ENCODE peak calls at places on chromosomes 16 and 17, in eight cellular contexts. Z is AG04450; E is mesendoderm; K is dorsolateral prefrontal cortex; J is ascending aorta; B is right cardiac atrium; A is kidney; G is CD8-positive, alpha-beta memory T cell. H is an unnamed sample.

GRCh38 chr16:15487336-15488284 is 53.2 kb downstream of the BMERB1 start:
- DNase-seq in G (no peak), A (no peak), K (no peak), J (no peak), Z (no peak), B (no peak), E (no peak), H (no peak)

GRCh38 chr16:53433509-53433908 is 762 bp upstream of the RBL2 start:
- DNase-seq in K (no peak), B (no peak), J (no peak), Z (no peak), A (no peak), E (peak), G (no peak), H (no peak)

GRCh38 chr17:60167095-60167741 is 17.4 kb downstream of the CA4 start:
- DNase-seq in B (peak), A (no peak), G (no peak), J (peak), Z (no peak), K (no peak), E (no peak), H (no peak)

GRCh38 chr16:21666772-21667171 is 3.0 kb downstream of the OTOA start:
- DNase-seq in E (no peak), K (no peak), J (no peak), A (no peak), Z (no peak), G (no peak), B (no peak), H (no peak)

GRCh38 chr16:3401719-3402397 is 843 bp downstream of the ZNF174 start:
- DNase-seq in E (peak), G (no peak), Z (no peak), A (no peak), K (no peak), J (no peak), B (no peak), H (no peak)

GRCh38 chr17:37787055-37787720 is 42.3 kb upstream of the HNF1B start:
- DNase-seq in G (no peak), K (no peak), E (no peak), A (peak), B (no peak), J (no peak), Z (no peak), H (no peak)

GRCh38 chr17:58331815-58332719 is 3.5 kb upstream of the TSPOAP1 start:
- DNase-seq in E (no peak), Z (no peak), K (no peak), B (peak), A (peak), G (peak), J (peak), H (no peak)

GRCh38 chr17:55432358-55433028 is 10.9 kb upstream of the MMD start:
- DNase-seq in Z (no peak), G (no peak), B (no peak), K (no peak), E (no peak), J (no peak), A (no peak), H (no peak)

GRCh38 chr16:30721606-30722005 is 22.6 kb downstream of the SRCAP start:
- DNase-seq in A (no peak), E (no peak), Z (no peak), G (no peak), B (no peak), J (no peak), K (no peak), H (no peak)

GRCh38 chr17:49850772-49851386 is 3.0 kb upstream of the TAC4 start:
- DNase-seq in B (peak), J (peak), G (peak), E (no peak), Z (no peak), A (peak), K (no peak), H (no peak)

GRCh38 chr16:85225291-85225690 is 113.0 kb upstream of the CIBAR2 start:
- DNase-seq in B (no peak), K (no peak), J (no peak), A (no peak), E (no peak), G (no peak), Z (no peak), H (no peak)

GRCh38 chr17:51257150-51258081 is 2.4 kb downstream of the MBTD1 start:
- DNase-seq in Z (no peak), A (no peak), G (no peak), B (no peak), J (no peak), K (no peak), E (no peak), H (no peak)

GRCh38 chr17:22507823-22508222 is 815.5 kb downstream of the KCNJ18 start:
- DNase-seq in G (no peak), Z (no peak), J (no peak), A (no peak), B (no peak), E (no peak), K (no peak), H (no peak)

GRCh38 chr16:87216148-87216823 is 100.9 kb downstream of the C16orf95 start:
- DNase-seq in B (peak), G (no peak), A (no peak), E (no peak), K (no peak), J (no peak), Z (no peak), H (no peak)

GRCh38 chr16:64202571-64202970 is 919.3 kb downstream of the CDH11 start:
- DNase-seq in A (no peak), G (no peak), B (no peak), K (no peak), E (peak), Z (no peak), J (no peak), H (no peak)
- H3K27ac ChIP-seq in A (no peak), G (no peak), B (no peak), K (no peak), E (no peak), Z (no peak), J (no peak), H (no peak)

DNA sequence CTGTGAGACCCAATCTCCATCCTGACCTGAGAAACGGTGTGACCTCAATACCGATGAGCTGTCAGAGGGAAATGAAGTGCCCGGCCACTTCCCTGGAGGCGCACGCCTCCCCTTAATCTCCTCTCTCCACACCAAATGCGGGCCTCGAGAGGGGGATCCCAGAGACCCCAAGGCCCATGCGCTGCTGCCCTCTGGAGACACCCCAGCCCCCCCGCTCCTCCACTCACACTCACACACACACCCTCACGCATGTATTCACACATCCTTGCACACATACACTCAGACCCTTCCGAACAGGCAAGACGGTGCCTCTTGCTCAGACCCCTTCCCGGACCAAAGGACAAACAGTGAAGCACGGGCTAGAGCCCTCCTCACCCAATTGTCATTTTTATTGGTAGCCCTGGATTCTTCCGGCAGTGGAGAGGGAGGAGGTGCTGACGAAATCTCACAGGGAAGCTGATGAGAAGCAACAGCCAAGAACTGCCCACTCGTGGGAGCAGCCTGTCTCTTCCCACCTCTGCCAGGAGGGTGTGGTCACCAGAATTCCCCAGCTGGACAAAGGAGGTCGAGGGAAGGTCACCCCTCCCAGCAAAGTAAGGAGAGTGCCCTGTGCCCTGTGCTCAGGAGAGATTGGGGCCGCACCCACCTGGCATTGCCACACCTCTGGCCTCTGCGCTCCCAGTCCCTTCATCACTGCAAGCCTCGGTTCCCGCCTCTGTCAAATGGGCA is 136.0 kb upstream of the TNRC6C start:
- DNase-seq in Z (no peak), K (no peak), A (no peak), G (no peak), J (peak), B (peak), E (no peak), H (no peak)
- H3K27ac ChIP-seq in Z (no peak), K (no peak), A (no peak), G (no peak), J (peak), B (peak), E (no peak), H (no peak)

GRCh38 chr16:1076801-1077576 is 4.4 kb downstream of the SSTR5 start:
- DNase-seq in A (no peak), E (no peak), B (no peak), K (no peak), J (no peak), G (no peak), Z (no peak), H (no peak)

GRCh38 chr16:1074379-1074649 is 1.8 kb downstream of the SSTR5 start:
- DNase-seq in K (no peak), B (no peak), J (no peak), G (no peak), A (no peak), E (no peak), Z (no peak), H (no peak)

GRCh38 chr16:1073566-1074378 is 1.2 kb downstream of the SSTR5 start:
- DNase-seq in G (no peak), B (no peak), J (no peak), K (no peak), E (peak), A (no peak), Z (no peak), H (no peak)

GRCh38 chr16:1073262-1073558 is 663 bp downstream of the SSTR5 start:
- DNase-seq in B (no peak), J (no peak), G (no peak), Z (no peak), A (no peak), E (no peak), K (no peak), H (no peak)

DNA sequence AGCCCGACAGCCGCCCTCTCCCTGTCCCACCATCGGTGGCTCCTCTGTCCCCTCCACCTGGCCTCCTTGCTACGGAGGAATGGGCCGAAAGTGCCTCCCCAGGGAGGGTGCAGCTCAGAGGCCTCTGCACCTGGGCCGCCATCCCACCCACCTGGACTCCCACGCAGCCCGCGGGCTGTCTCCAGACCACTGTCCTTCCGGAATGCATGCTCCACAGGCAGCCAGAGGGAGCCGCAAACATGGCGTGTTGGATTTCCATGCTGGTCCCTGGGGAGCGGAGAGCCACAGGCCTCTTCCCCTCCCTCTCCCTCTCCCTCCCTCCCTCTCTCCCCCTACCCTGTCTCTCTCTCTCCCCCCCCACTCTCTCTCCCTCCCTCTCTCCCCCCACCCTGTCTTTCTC is 3.0 kb downstream of the SSTR5 start:
- DNase-seq in J (no peak), A (no peak), Z (no peak), G (no peak), K (no peak), B (no peak), E (no peak), H (no peak)
- H3K27ac ChIP-seq in J (no peak), A (no peak), Z (no peak), G (no peak), K (no peak), B (no peak), E (no peak), H (no peak)

GRCh38 chr17:9878791-9879525 is 26.1 kb downstream of the RCVRN start:
- DNase-seq in J (no peak), E (no peak), G (no peak), K (no peak), A (no peak), Z (no peak), B (no peak), H (no peak)

GRCh38 chr17:9887521-9887920 is 17.6 kb downstream of the RCVRN start:
- DNase-seq in J (no peak), A (no peak), Z (no peak), G (no peak), K (no peak), E (no peak), B (no peak), H (no peak)

GRCh38 chr17:9880582-9880999 is 24.5 kb downstream of the RCVRN start:
- DNase-seq in B (no peak), Z (no peak), A (no peak), J (no peak), E (no peak), G (no peak), K (no peak), H (no peak)

GRCh38 chr17:9886141-9886930 is 18.7 kb downstream of the RCVRN start:
- DNase-seq in Z (no peak), B (no peak), G (no peak), K (no peak), J (no peak), A (no peak), E (no peak), H (no peak)

DNA sequence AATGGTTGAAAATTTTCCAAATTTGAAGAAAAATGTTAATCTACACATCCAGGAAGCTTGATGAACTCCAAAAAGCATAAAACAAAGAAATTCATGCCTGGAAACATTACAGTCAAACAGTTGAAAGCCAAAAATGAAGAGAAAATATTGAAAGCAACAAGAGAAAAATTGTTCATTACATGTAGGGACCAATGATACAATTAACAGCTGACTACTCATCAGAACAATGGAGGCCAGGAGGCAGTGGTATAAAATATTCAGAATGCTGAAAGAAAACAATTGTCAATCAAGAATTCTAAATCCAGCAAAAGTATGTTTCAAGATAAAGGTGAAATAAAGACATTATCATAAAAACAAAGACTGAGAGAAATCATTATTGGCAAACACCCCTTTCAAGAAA is 21.6 kb downstream of the RCVRN start:
- DNase-seq in E (no peak), Z (no peak), B (no peak), G (no peak), A (no peak), K (no peak), J (no peak), H (no peak)
- H3K27ac ChIP-seq in E (no peak), Z (no peak), B (no peak), G (no peak), A (no peak), K (no peak), J (no peak), H (no peak)

DNA sequence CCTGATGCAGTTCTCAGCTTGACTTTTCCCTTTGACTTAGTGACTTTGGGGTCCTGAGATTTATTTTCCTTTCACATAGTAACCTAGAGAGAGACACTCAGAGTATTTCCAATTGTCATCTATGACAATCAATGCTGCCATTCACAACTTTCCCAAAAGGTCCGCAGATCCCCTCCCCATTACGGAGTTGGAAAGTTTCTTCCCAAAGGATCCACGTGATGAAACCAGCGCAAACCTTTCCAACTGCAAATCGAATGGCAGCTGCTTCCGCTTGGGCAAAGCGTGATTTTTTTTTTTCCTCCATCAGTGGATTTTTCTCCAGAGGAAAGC is 539 bp upstream of the FCSK start:
- DNase-seq in E (peak), A (no peak), K (no peak), G (peak), J (no peak), B (peak), Z (no peak), H (no peak)
- H3K27ac ChIP-seq in E (peak), A (no peak), K (peak), G (peak), J (peak), B (no peak), Z (peak), H (peak)

GRCh38 chr17:71110326-71110725 is 941.0 kb downstream of the KCNJ2 start:
- DNase-seq in G (no peak), E (no peak), K (no peak), Z (no peak), B (no peak), A (no peak), J (no peak), H (no peak)
- H3K27ac ChIP-seq in G (no peak), E (no peak), K (no peak), Z (no peak), B (no peak), A (no peak), J (no peak), H (no peak)

GRCh38 chr17:56939869-56940484 is 20.9 kb downstream of the COIL start:
- DNase-seq in E (peak), A (no peak), Z (peak), G (peak), K (no peak), B (no peak), J (no peak), H (no peak)

GRCh38 chr17:56934280-56934679 is 20.4 kb upstream of the TRIM25 start:
- DNase-seq in G (no peak), A (no peak), J (no peak), E (no peak), K (no peak), Z (no peak), B (no peak), H (no peak)

GRCh38 chr17:56935461-56935860 is 21.6 kb upstream of the TRIM25 start:
- DNase-seq in J (no peak), K (no peak), E (no peak), G (no peak), Z (no peak), A (no peak), B (no peak), H (no peak)

GRCh38 chr17:56936697-56937322 is 23.0 kb upstream of the TRIM25 start:
- DNase-seq in E (no peak), B (no peak), G (no peak), Z (no peak), K (no peak), J (no peak), A (no peak), H (no peak)

DNA sequence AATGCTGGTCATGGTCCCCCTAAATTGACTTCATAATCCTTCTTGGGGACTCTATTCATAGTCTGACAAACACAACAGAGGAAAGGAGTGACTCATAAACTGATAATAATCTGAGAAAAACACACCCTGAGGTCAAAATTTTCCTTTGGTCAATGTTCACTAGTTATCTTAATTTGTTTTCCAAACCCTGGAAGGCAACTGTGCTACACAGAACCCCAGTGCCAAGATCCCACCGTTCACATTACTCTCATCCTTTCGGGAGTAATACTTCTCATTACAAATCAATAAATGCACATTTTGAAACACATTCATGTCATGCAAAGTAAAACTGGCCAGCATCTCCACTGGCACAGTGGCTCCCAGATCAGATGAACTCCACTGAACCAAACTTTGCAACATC is 23.2 kb downstream of the COIL start:
- DNase-seq in E (no peak), A (no peak), G (no peak), B (no peak), K (no peak), J (no peak), Z (no peak), H (no peak)
- H3K27ac ChIP-seq in E (no peak), A (peak), G (no peak), B (no peak), K (no peak), J (no peak), Z (no peak), H (no peak)

DNA sequence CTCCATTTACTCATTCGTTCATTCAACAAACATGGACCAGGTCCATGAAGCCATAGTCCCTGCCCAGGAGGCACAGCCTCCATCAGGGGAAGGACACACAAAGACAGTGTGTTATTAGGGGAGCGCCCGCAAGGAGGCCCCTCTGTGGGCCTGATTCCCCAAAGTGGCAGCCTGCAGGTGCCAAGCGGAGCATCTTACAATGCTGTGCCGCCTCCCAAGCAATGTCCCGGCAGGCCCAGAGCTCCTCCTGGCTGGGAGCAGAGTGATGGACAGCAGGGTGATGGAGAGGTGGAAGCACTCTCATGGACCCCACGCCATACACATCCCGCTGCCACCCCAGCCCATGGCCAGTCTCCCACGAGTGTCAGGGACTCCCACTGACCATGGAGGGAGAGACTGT is 25.8 kb downstream of the TRPV1 start:
- DNase-seq in Z (no peak), G (no peak), J (no peak), B (no peak), E (no peak), K (no peak), A (peak), H (no peak)
- H3K27ac ChIP-seq in Z (no peak), G (no peak), J (no peak), B (no peak), E (no peak), K (no peak), A (no peak), H (no peak)